ENCODE peak calls at places on chromosomes 7 and 10, in seven cellular contexts. J is foreskin fibroblast; D is nephron progenitor cell; N is CD8-positive, alpha-beta T cell; C is right lobe of liver; I is transverse colon; F is heart left ventricle. O is an unnamed sample.
A peak's percentile ranks its signal among the peaks of the same experiment; 100 is the strongest.

GRCh38 chr10:80579849-80580645 is 42.3 kb downstream of the SH2D4B start:
- DNase-seq in I (no peak), N (no peak), D (no peak), J (no peak), F (no peak), C (peak; percentile 14), O (no peak)

GRCh38 chr10:17144757-17145156 is 15.1 kb upstream of the CUBN start:
- DNase-seq in F (no peak), C (no peak), D (no peak), J (peak; percentile 31), I (no peak), N (no peak), O (no peak)

GRCh38 chr7:584122-584465 is 64.4 kb upstream of the PDGFA start:
- DNase-seq in D (no peak), J (peak; percentile 29), N (peak; percentile 97), C (no peak), F (peak; percentile 25), I (peak; percentile 44), O (no peak)

GRCh38 chr7:131630427-131630826 is 74.0 kb upstream of the PODXL start:
- DNase-seq in F (no peak), I (no peak), C (no peak), J (no peak), N (no peak), D (no peak), O (no peak)

GRCh38 chr10:32980558-32981468 is 22.8 kb upstream of the ITGB1 start:
- DNase-seq in D (peak; percentile 73), N (peak; percentile 88), F (peak; percentile 95), C (peak; percentile 93), I (peak; percentile 92), J (peak; percentile 100), O (peak; percentile 94)

GRCh38 chr7:5629941-5630340 is 151.5 kb downstream of the RNF216 start:
- DNase-seq in I (no peak), D (no peak), N (peak; percentile 70), J (peak; percentile 66), C (no peak), F (no peak), O (peak; percentile 47)

GRCh38 chr7:100632951-100633717 is 8.2 kb downstream of the TFR2 start:
- DNase-seq in F (peak; percentile 39), D (peak; percentile 59), C (no peak), N (peak; percentile 60), J (no peak), I (peak; percentile 72), O (peak; percentile 54)

GRCh38 chr10:77756319-77757232 is 119.0 kb upstream of the KCNMA1 start:
- DNase-seq in J (peak; percentile 77), F (no peak), N (no peak), I (peak; percentile 24), C (no peak), D (peak; percentile 72), O (peak; percentile 84)

GRCh38 chr10:29622382-29622885 is 12.3 kb downstream of the SVIL start:
- DNase-seq in I (no peak), J (no peak), N (no peak), C (peak; percentile 22), F (no peak), D (no peak), O (no peak)

GRCh38 chr7:381211-382117 is 91.5 kb downstream of the FOXL3 start:
- DNase-seq in D (no peak), F (peak; percentile 12), J (no peak), N (peak; percentile 56), I (no peak), C (peak; percentile 37), O (no peak)

GRCh38 chr7:151168022-151168786 is 710 bp upstream of the GBX1 start:
- DNase-seq in I (peak; percentile 46), D (peak; percentile 70), F (no peak), N (peak; percentile 50), J (no peak), C (peak; percentile 43), O (peak; percentile 70)

GRCh38 chr7:39172137-39172536 is 194.4 kb downstream of the POU6F2 start:
- DNase-seq in N (no peak), J (no peak), C (no peak), I (no peak), F (no peak), D (no peak), O (no peak)

GRCh38 chr7:116236020-116236630 is 25.8 kb downstream of the TES start:
- DNase-seq in I (peak; percentile 48), D (peak; percentile 22), C (no peak), N (peak; percentile 53), J (no peak), F (no peak), O (peak; percentile 62)

GRCh38 chr10:74854610-74855009 is 28.2 kb downstream of the KAT6B start:
- DNase-seq in C (no peak), N (no peak), I (no peak), D (no peak), F (no peak), J (no peak), O (no peak)

GRCh38 chr7:139118803-139119485 is 9.4 kb upstream of the ZC3HAV1 start:
- DNase-seq in J (no peak), F (no peak), D (no peak), C (no peak), I (peak; percentile 70), N (no peak), O (no peak)

GRCh38 chr10:5889624-5890518 is at the start of the genes ANKRD16 and FBH1:
- DNase-seq in F (peak; percentile 99), N (peak; percentile 95), C (peak; percentile 99), J (peak; percentile 100), D (peak; percentile 99), I (peak; percentile 99), O (peak; percentile 99)
- TF ChIP-seq CTCF in F (no peak), N (no peak), C (no peak), J (no peak), D (no peak), I (no peak), O (no peak)

GRCh38 chr7:155252958-155253501 is 44.6 kb upstream of the INSIG1 start:
- DNase-seq in C (peak; percentile 96), D (no peak), J (no peak), F (no peak), I (no peak), N (no peak), O (no peak)
- TF ChIP-seq CTCF in C (no peak), D (no peak), J (no peak), F (no peak), I (no peak), N (no peak), O (no peak)

DNA sequence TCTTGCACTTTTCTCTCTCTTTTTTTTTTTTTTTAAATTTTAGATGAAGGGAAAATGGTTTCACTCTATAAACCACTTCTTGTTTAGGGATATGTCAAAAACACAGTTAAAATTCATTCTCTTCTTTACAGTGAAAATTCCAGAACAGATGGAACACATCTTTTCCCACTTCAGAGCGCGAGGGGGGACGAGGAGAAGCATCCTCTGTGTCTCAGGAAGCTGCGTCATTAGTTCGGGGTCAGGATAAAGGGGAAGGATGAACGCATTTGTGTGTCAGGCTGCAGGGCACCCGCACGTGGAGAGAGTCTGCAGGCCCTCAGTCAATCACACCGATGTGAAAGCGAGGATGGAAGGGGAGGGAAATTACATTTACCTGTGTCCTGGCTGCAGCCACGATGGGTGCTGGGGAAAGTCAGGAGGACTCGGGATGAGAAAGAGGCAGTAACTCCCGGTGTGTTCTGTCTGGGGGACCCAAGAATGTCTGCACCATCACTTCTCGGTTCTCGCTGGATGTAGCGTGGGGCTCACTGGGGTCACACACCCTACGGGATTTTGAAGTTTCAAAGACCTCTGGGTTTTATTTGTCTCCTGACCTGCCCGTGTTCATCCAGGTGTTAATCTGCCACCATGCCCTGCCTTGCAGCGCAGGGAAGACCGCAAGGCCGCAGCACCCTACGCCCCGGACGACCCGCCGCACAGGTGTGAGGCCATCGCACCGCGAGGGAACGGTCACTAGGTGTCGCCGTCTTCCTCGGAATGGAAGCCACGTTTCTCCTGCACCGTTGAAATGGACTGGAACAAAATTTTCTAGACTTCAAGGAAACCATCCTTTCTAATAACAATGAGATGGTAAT is 66.7 kb upstream of the PITRM1 start:
- DNase-seq in F (peak; percentile 74), D (peak; percentile 81), N (peak; percentile 62), I (peak; percentile 83), J (peak; percentile 49), C (peak; percentile 75), O (peak; percentile 81)
- TF ChIP-seq CTCF in F (peak; percentile 94), D (peak; percentile 93), N (peak; percentile 92), I (peak; percentile 95), J (peak; percentile 67), C (peak; percentile 93), O (peak; percentile 66)

DNA sequence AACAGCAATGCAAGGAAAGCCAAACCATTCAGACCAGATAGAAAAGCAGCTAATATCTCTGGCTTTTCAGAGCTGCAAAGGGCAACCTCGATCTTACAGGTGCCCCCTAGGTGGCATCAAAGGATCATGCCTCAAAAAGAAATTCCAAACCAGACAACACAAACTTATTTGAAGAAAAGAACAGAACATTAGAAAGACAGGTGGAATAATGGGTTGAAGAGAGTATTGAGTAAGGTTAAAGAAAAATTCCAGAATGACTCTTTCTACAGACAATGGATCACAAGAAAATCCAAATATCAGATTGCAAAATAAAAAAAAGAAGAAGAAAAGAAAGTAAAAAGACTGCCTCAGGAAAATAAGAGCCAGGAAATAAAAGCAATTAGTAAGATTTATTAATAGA is 213.7 kb downstream of the ELMO1 start:
- DNase-seq in F (no peak), J (no peak), N (no peak), C (no peak), D (peak; percentile 8), I (no peak), O (peak; percentile 46)
- TF ChIP-seq CTCF in F (peak; percentile 45), J (no peak), N (peak; percentile 46), C (peak; percentile 49), D (peak; percentile 65), I (peak; percentile 35), O (peak; percentile 48)

GRCh38 chr10:69636626-69637550 is 6.8 kb downstream of the FAM241B start:
- DNase-seq in C (no peak), N (peak; percentile 33), D (no peak), F (no peak), I (peak; percentile 16), J (no peak), O (peak; percentile 9)
- TF ChIP-seq CTCF in C (peak; percentile 24), N (no peak), D (no peak), F (peak; percentile 19), I (no peak), J (peak; percentile 22), O (peak; percentile 22)

DNA sequence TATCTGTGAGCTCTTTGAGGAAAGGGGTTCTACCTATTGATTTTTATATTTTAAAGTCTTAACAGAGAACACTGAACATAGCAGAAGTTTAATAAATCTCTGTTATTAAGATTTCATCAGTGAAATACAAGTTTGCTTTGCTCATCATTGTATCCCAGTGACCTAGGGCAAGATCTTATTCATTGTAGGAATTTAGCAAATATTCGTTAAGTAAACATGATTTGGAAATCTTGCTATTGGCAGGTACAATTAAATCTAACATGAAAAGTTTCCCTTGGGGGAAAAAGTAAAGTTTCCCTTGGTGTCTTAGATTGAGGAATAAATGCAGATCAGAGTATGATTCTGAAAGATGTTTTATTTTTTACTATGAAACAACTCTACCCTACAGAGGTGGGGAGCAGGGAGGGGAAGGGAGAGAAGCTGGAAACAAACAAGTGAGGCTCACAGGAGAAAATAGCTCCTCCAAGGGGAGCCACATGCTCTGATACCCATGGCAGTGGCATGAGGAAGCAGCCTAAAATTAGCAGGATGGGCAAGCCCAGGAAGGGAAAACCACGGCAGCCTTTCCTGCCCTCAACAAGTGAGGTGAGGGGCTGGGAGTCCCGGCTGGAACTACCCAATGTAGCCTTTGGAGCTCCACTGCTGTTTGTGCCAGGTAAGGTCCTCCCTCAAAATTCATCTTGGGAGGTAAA is 12.4 kb upstream of the HERC4 start:
- DNase-seq in J (no peak), C (no peak), F (peak; percentile 75), I (no peak), N (no peak), D (no peak), O (no peak)
- TF ChIP-seq CTCF in J (no peak), C (no peak), F (no peak), I (no peak), N (no peak), D (no peak), O (no peak)

O was measured in cardiac muscle cell.